ENCODE peak calls at places on chromosomes 3 and 15, in four cellular contexts. One of them, this sample, is unnamed.

GRCh38 chr15:99443768-99444446 is 121.9 kb upstream of the MEF2A start:
- DNase-seq in IMR-90: no peak
- DNase-seq in uterus: peak
- DNase-seq in AG04450: no peak
- DNase-seq in this sample: no peak

GRCh38 chr15:39874890-39875549 is 45.0 kb downstream of the GPR176 start:
- DNase-seq in IMR-90: no peak
- DNase-seq in uterus: no peak
- DNase-seq in AG04450: no peak
- DNase-seq in this sample: no peak

GRCh38 chr3:89682556-89682955 is 575.1 kb downstream of the EPHA3 start:
- DNase-seq in IMR-90: no peak
- DNase-seq in uterus: no peak
- DNase-seq in AG04450: no peak
- DNase-seq in this sample: no peak

GRCh38 chr3:43866529-43867353 is 176.0 kb downstream of the ABHD5 start:
- DNase-seq in IMR-90: peak
- DNase-seq in uterus: no peak
- DNase-seq in AG04450: peak
- DNase-seq in this sample: no peak

GRCh38 chr15:75059607-75060006 is 36.2 kb downstream of the PPCDC start:
- DNase-seq in IMR-90: no peak
- DNase-seq in uterus: peak
- DNase-seq in AG04450: no peak
- DNase-seq in this sample: no peak

GRCh38 chr15:53588773-53589172 is 170.7 kb downstream of the WDR72 start:
- DNase-seq in IMR-90: no peak
- DNase-seq in uterus: no peak
- DNase-seq in AG04450: no peak
- DNase-seq in this sample: no peak

GRCh38 chr3:29267231-29267630 is 13.6 kb upstream of the RBMS3 start:
- DNase-seq in IMR-90: no peak
- DNase-seq in uterus: no peak
- DNase-seq in AG04450: no peak
- DNase-seq in this sample: no peak

GRCh38 chr15:56524915-56525314 is 60.0 kb upstream of the MNS1 start:
- DNase-seq in IMR-90: peak
- DNase-seq in uterus: no peak
- DNase-seq in AG04450: peak
- DNase-seq in this sample: no peak

GRCh38 chr3:169668081-169668956 is 4.8 kb upstream of the MECOM start:
- DNase-seq in IMR-90: peak
- DNase-seq in uterus: no peak
- DNase-seq in AG04450: no peak
- DNase-seq in this sample: no peak

GRCh38 chr3:17912011-17912760 is 169.8 kb upstream of the TBC1D5 start:
- DNase-seq in IMR-90: no peak
- DNase-seq in uterus: no peak
- DNase-seq in AG04450: no peak
- DNase-seq in this sample: no peak
- TF ChIP-seq CTCF in IMR-90: no peak
- TF ChIP-seq CTCF in uterus: no peak
- TF ChIP-seq CTCF in AG04450: no peak
- TF ChIP-seq CTCF in this sample: no peak

DNA sequence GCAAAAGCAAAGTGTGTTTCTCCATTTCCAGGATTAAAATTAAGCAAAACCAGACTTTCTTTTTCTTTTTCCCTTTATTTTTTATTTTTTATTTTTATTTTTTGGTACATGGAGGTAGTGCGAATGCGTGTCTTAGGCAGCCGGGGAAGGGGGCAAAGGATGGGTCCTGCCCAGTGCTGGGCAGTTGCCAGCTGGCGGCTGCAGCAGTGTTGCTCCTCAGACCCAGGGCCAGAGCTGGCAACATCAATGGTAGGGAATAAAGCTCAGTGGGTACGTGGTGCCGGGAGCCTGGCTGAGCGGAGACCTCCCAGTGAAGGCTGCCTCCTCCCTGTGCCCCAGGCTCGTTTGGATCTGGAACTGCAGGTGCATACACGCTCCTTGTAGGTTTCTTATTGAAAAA is 46.3 kb downstream of the POLR2M start:
- DNase-seq in IMR-90: no peak
- DNase-seq in uterus: no peak
- DNase-seq in AG04450: no peak
- DNase-seq in this sample: no peak
- H3K4me3 ChIP-seq in IMR-90: no peak
- H3K4me3 ChIP-seq in uterus: peak
- H3K4me3 ChIP-seq in AG04450: peak
- H3K4me3 ChIP-seq in this sample: no peak

DNA sequence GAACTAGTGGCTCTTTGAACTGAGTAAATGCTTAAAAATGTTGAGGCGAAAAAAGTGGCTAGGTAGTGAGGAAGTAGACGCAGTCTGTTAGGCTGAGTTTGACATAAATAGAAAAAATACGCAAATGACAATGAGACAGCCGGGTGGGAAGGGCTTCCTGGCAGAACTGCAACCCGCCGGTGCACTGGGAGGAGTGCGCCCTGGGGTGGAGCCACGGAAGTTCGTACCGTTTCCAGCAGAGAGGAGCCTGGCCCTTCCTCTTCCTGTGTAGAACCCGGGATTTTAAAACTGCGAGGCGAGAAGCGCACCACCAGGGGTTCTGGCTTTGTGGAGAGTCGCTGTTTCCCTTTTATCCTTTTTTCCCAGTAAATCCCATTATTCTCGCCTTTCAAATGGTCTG is 602.6 kb downstream of the PYDC2 start:
- DNase-seq in IMR-90: peak
- DNase-seq in uterus: no peak
- DNase-seq in AG04450: no peak
- DNase-seq in this sample: no peak
- TF ChIP-seq CTCF in IMR-90: no peak
- TF ChIP-seq CTCF in uterus: no peak
- TF ChIP-seq CTCF in AG04450: no peak
- TF ChIP-seq CTCF in this sample: peak

DNA sequence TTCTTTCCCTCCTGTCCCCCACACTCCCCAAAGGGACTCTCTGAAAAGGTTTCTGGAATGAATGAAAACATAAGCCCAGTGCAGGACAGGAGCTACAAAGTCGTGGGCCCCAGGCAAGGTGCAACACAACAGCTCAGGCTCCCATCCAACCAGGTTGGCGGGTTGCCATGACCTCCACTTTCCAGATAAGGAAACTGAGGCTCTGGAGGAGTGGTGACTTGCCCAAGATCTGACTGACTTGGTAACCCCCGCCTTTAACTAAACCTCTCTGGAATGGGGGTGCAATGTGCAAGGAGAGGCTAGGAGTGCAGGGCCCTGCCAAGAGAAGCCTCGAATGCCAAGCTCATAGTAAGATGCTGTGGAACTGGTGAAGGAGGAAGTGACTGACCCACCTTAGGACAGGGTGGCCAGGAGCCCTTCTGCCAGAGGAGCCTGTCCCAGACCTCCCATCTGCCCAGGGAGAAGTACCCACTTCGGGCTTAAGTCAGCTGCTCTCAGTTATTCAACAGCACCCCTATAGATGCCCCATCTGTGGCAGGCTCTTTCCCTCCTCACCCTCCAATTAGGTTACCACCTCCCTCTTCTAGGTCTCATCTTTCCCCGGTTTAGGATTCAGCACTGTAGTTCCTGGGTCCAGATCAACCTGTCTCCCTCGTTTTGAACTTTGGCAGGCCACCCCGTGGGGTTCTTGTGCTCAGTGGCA is 545 bp upstream of the TNNC1 start:
- DNase-seq in IMR-90: no peak
- DNase-seq in uterus: no peak
- DNase-seq in AG04450: no peak
- DNase-seq in this sample: no peak
- H3K4me3 ChIP-seq in IMR-90: no peak
- H3K4me3 ChIP-seq in uterus: peak
- H3K4me3 ChIP-seq in AG04450: no peak
- H3K4me3 ChIP-seq in this sample: no peak

DNA sequence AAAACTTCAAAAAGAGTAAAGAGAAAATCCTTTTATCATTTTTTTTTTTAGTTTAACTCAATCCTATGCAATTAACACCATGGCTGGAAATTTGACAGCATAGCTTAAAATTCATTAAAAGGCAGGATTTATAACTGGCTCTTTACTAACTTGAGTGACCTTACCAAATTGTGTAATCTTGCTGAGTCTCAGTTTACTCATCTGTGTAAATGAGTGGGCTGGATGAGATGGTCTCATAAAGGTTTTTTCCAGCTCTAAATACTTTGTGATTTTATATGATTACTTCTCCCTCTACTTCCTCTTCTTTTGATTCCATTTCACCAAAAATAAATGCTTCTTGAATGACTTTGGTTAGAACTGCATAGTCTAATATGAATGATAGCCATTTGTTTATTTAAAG is 234.9 kb upstream of the SATB1 start:
- DNase-seq in IMR-90: no peak
- DNase-seq in uterus: no peak
- DNase-seq in AG04450: no peak
- DNase-seq in this sample: no peak
- TF ChIP-seq CTCF in IMR-90: no peak
- TF ChIP-seq CTCF in uterus: no peak
- TF ChIP-seq CTCF in AG04450: no peak
- TF ChIP-seq CTCF in this sample: no peak